ENCODE peak calls at places on chromosomes 5 and 9, in five cellular contexts. X, S, G, U and P are unnamed samples.

GRCh38 chr9:21994526-21994995 is at the start of gene CDKN2B-AS1:
- DNase-seq in X (no peak), G (peak; percentile 85), S (peak; percentile 59), U (peak; percentile 77), P (no peak)

GRCh38 chr9:70021026-70021571 is 22.5 kb upstream of the MAMDC2 start:
- DNase-seq in U (peak; percentile 74), G (no peak), S (no peak), X (no peak), P (no peak)

GRCh38 chr5:159510282-159510681 is 180.0 kb upstream of the IL12B start:
- DNase-seq in S (peak; percentile 76), G (no peak), X (peak; percentile 68), U (peak; percentile 81), P (peak; percentile 74)

GRCh38 chr5:179114756-179115155 is 54.6 kb downstream of the ZNF354C start:
- DNase-seq in U (no peak), S (peak; percentile 28), G (no peak), X (no peak), P (no peak)

GRCh38 chr5:143119301-143119769 is 284.2 kb downstream of the NR3C1 start:
- DNase-seq in U (no peak), X (no peak), S (no peak), G (no peak), P (no peak)

GRCh38 chr5:139312075-139312474 is 18.5 kb downstream of the MATR3 start:
- DNase-seq in G (no peak), X (no peak), U (no peak), S (no peak), P (no peak)

GRCh38 chr5:172846249-172846648 is 12.2 kb downstream of the ERGIC1 start:
- DNase-seq in G (no peak), U (no peak), S (no peak), X (no peak), P (no peak)

GRCh38 chr9:32869404-32869803 is 86.1 kb downstream of the TMEM215 start:
- DNase-seq in X (no peak), U (no peak), S (no peak), G (no peak), P (no peak)

GRCh38 chr9:112945620-112946208 is 55.0 kb upstream of the SLC46A2 start:
- DNase-seq in U (no peak), S (no peak), X (no peak), G (peak; percentile 35), P (no peak)

GRCh38 chr9:112380102-112380581 is at the start of gene HSDL2:
- DNase-seq in G (no peak), S (no peak), U (peak; percentile 54), X (no peak), P (no peak)

GRCh38 chr5:108536321-108536720 is 154.4 kb upstream of the FBXL17 start:
- DNase-seq in U (no peak), S (no peak), G (no peak), X (no peak), P (no peak)
- TF ChIP-seq CTCF in U (no peak), S (no peak), G (no peak), X (no peak), P (no peak)

GRCh38 chr9:87643778-87644570 is 81.9 kb upstream of the CTSL start:
- DNase-seq in G (no peak), S (no peak), U (no peak), X (no peak), P (no peak)

GRCh38 chr9:87641067-87641466 is 84.9 kb upstream of the CTSL start:
- DNase-seq in X (no peak), S (no peak), U (no peak), G (no peak), P (no peak)

GRCh38 chr9:87640385-87640795 is 85.5 kb upstream of the CTSL start:
- DNase-seq in G (no peak), X (no peak), S (no peak), U (peak; percentile 94), P (no peak)

GRCh38 chr9:87643111-87643650 is 82.7 kb upstream of the CTSL start:
- DNase-seq in U (no peak), S (no peak), X (no peak), G (no peak), P (no peak)

DNA sequence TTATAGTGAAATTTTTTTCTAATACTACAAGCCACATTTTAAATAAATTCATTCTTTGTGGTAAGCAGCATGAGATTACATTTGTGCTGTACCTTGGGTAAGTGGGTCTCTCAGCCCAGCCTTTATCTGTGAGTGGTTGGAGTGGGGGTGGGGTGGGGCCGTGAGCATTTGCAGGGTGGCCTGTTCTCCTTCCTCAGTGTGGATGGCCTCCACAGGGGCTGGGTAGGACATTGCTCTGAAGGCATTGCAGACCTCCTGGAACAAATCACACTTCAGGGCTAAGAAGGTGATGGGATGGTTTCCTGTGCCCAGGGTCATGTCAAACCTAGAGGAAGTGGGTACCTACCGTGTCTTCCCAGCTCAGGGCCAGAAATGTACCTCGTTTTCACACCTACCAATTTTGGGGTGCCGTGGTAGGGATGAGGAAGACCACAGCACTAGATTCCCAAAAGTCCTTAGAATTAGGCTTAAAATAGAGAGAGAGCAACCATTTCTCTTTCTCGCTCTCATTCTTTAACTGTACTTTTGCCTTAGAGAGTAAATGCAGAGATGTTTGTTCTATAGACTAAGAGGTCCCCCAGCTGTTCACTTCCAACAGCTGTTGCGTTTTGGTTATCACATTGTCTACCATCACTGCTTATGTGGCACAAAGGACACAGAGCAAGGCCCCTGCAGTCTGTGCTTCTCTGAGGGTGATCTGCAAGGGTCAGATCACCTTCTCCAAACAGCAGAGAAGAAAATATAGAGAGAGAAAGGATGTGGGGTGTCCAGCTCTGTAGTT is 83.4 kb upstream of the CTSL start:
- DNase-seq in X (no peak), U (peak; percentile 11), S (no peak), G (no peak), P (no peak)
- TF ChIP-seq CTCF in X (no peak), U (no peak), S (no peak), G (no peak), P (no peak)

GRCh38 chr9:75229605-75230332 is 141.5 kb downstream of the OSTF1 start:
- DNase-seq in U (peak; percentile 27), S (no peak), G (no peak), X (peak; percentile 76), P (no peak)
- TF ChIP-seq CTCF in U (no peak), S (no peak), G (no peak), X (no peak), P (no peak)

DNA sequence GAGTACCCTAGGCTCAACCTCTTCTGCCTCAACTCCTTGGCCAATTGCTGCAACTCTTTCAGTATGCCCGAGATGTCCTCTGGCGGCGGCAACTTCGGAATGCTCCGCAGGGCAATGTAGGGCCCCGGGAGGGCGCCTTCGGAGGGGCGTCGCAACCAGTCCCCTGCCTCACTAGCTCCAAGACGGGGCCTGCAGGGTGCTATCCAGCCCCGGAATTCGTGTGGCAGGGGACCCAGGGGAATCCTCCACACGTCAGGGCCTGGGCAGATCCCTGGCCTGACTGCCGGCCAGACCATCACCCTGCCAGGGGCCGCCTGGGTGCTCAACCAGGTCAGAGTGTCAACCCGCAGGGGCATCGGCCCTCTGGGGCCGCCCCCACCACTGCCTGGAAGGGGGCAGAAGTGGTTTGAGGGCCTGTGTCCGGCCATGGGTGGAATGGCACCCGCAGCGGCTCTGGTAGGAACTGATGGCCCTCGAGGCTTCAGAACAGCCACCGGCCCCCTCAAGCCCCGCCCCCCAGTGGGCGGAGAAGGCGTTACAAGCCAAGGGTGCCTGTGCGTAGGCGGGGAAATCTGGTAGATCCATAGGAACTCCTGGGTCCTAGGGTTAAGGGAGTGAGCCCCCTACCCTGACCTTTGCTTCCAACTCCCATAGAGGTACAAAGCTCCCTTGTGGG is at the start of gene POU5F2:
- DNase-seq in X (no peak), U (no peak), S (no peak), G (no peak), P (no peak)
- TF ChIP-seq CTCF in X (no peak), U (no peak), S (no peak), G (peak; percentile 10), P (peak; percentile 23)

GRCh38 chr9:131800885-131801284 is 61.0 kb upstream of the RAPGEF1 start:
- DNase-seq in X (no peak), G (no peak), U (no peak), S (no peak), P (no peak)
- TF ChIP-seq CTCF in X (no peak), G (peak; percentile 29), U (no peak), S (no peak), P (no peak)

DNA sequence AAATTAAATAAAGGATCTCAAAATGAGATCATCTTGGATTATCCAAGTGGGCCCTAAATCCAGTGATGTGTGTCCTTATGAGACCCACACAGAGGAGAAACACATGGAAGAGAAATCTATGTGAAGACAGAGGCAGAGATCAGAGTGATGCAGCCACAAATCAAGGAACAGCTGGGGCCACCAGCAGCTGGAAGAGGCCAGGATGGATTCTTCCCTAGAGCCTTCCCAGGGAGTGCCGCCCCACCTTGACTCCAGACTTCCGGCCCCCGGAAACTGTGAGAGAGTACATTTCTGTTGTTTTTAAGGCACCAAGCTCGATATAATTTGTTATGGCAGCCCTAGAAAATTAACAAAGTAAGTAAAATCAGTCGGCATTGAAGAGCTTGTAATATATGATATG is 286.9 kb downstream of the FBXL7 start:
- DNase-seq in S (no peak), U (no peak), X (no peak), G (no peak), P (no peak)
- TF ChIP-seq CTCF in S (no peak), U (no peak), X (no peak), G (no peak), P (no peak)